ENCODE peak calls at places on chromosomes 11 and 22, in nine cellular contexts. S, M, H, X, U, F, T, V and C are unnamed samples.

GRCh38 chr11:12207384-12208150 is 97.2 kb downstream of the MICAL2 start:
- DNase-seq in T (no peak), F (no peak), U (no peak), V (no peak), X (peak; percentile 53), H (no peak), M (no peak), S (peak; percentile 24), C (no peak)

GRCh38 chr11:65185166-65185565 is 3.4 kb downstream of the CAPN1 start:
- DNase-seq in F (no peak), H (no peak), T (no peak), U (no peak), S (no peak), M (no peak), X (no peak), V (no peak), C (no peak)

GRCh38 chr22:36475341-36475740 is 6.1 kb downstream of the TXN2 start:
- DNase-seq in T (no peak), U (no peak), V (no peak), X (no peak), F (no peak), S (no peak), M (no peak), H (no peak), C (no peak)

GRCh38 chr11:12017243-12017678 is 8.8 kb upstream of the DKK3 start:
- DNase-seq in X (no peak), M (no peak), T (no peak), F (no peak), V (no peak), U (no peak), S (no peak), H (no peak), C (peak; percentile 85)

GRCh38 chr11:44763111-44763820 is 36.5 kb downstream of the TSPAN18 start:
- DNase-seq in V (no peak), S (no peak), T (no peak), M (no peak), U (no peak), X (no peak), F (no peak), H (no peak), C (no peak)

GRCh38 chr11:114052160-114052559 is 7.4 kb upstream of the ZBTB16 start:
- DNase-seq in H (no peak), U (no peak), S (no peak), X (no peak), V (no peak), F (no peak), M (no peak), T (no peak), C (no peak)

GRCh38 chr11:70270877-70271634 is 566 bp downstream of the PPFIA1 start:
- DNase-seq in H (peak; percentile 42), V (peak; percentile 47), M (peak; percentile 40), U (peak; percentile 28), S (no peak), X (peak; percentile 73), F (peak; percentile 50), T (no peak), C (peak; percentile 68)

GRCh38 chr22:42462016-42462415 is 29.8 kb upstream of the NFAM1 start:
- DNase-seq in T (no peak), V (no peak), H (no peak), F (no peak), S (no peak), U (no peak), X (no peak), M (no peak), C (no peak)

GRCh38 chr11:117973446-117973922 is 12.7 kb upstream of the IL10RA start:
- DNase-seq in M (no peak), T (no peak), X (no peak), S (no peak), H (no peak), V (no peak), U (no peak), F (no peak), C (no peak)

GRCh38 chr11:47514825-47515647 is 37.9 kb downstream of the CELF1 start:
- DNase-seq in U (no peak), V (no peak), H (no peak), S (peak; percentile 58), F (no peak), T (no peak), M (no peak), X (peak; percentile 54), C (no peak)

GRCh38 chr11:133955091-133955846 is 1.5 kb downstream of the IGSF9B start:
- DNase-seq in H (no peak), U (peak; percentile 79), S (no peak), F (peak; percentile 79), V (no peak), M (no peak), T (no peak), X (peak; percentile 67), C (peak; percentile 93)

GRCh38 chr11:35373284-35373933 is 45.9 kb downstream of the SLC1A2 start:
- DNase-seq in X (no peak), V (no peak), H (no peak), F (no peak), M (no peak), U (no peak), T (no peak), S (no peak), C (no peak)

GRCh38 chr11:110870816-110871522 is 158.7 kb upstream of the ARHGAP20 start:
- DNase-seq in X (no peak), F (no peak), U (no peak), M (no peak), S (no peak), H (no peak), T (no peak), V (no peak), C (no peak)

GRCh38 chr11:95515379-95515778 is 274.2 kb downstream of the FAM76B start:
- DNase-seq in H (no peak), X (no peak), T (no peak), S (no peak), U (no peak), M (no peak), V (no peak), F (no peak), C (no peak)

GRCh38 chr22:42300286-42301071 is 30.0 kb upstream of the TCF20 start:
- DNase-seq in S (peak; percentile 39), V (peak; percentile 21), H (peak; percentile 81), X (peak; percentile 39), M (peak; percentile 74), F (no peak), T (no peak), U (no peak), C (no peak)

GRCh38 chr11:122672892-122673291 is 17.4 kb downstream of the UBASH3B start:
- DNase-seq in U (no peak), M (no peak), F (no peak), T (no peak), V (no peak), H (no peak), S (no peak), X (no peak), C (peak; percentile 70)

GRCh38 chr11:6315811-6316425 is 4.4 kb downstream of the CAVIN3 start:
- DNase-seq in F (peak; percentile 66), X (peak; percentile 44), U (peak; percentile 54), S (no peak), V (no peak), T (no peak), M (peak; percentile 65), H (peak; percentile 39), C (peak; percentile 75)

GRCh38 chr11:133796043-133796795 is 49.1 kb downstream of the SPATA19 start:
- DNase-seq in T (no peak), M (no peak), H (no peak), X (no peak), F (no peak), U (no peak), V (no peak), S (no peak), C (no peak)

GRCh38 chr11:75262961-75263852 is 22.6 kb downstream of the TPBGL start:
- DNase-seq in S (no peak), T (no peak), V (no peak), X (peak; percentile 28), H (no peak), F (peak; percentile 20), M (no peak), U (no peak), C (no peak)

GRCh38 chr22:35380537-35381423 is at the start of gene HMOX1:
- DNase-seq in H (peak; percentile 78), U (peak; percentile 92), T (peak; percentile 62), X (peak; percentile 69), V (peak; percentile 47), M (peak; percentile 78), F (peak; percentile 94), S (peak; percentile 43), C (peak; percentile 84)

GRCh38 chr11:128687321-128687720 is 6.6 kb upstream of the FLI1 start:
- DNase-seq in M (no peak), F (peak; percentile 64), H (peak; percentile 28), V (no peak), U (no peak), T (no peak), S (no peak), X (peak; percentile 48), C (no peak)

GRCh38 chr22:46122511-46122971 is 27.8 kb upstream of the PPARA start:
- DNase-seq in V (peak; percentile 56), U (peak; percentile 75), S (no peak), M (peak; percentile 92), T (peak; percentile 25), F (peak; percentile 84), X (peak; percentile 79), H (peak; percentile 95), C (no peak)

GRCh38 chr11:132430352-132431091 is 1060.1 kb downstream of the NTM start:
- DNase-seq in M (no peak), U (no peak), F (no peak), V (no peak), T (no peak), X (no peak), S (no peak), H (no peak), C (no peak)

GRCh38 chr11:27619039-27619438 is 81.2 kb downstream of the BDNF start:
- DNase-seq in V (no peak), H (no peak), T (no peak), M (no peak), U (no peak), X (no peak), F (no peak), S (no peak), C (no peak)

GRCh38 chr11:108093128-108093904 is 28.1 kb upstream of the ACAT1 start:
- DNase-seq in S (no peak), F (no peak), T (no peak), U (no peak), V (no peak), M (no peak), H (no peak), X (no peak), C (no peak)

GRCh38 chr11:119709638-119710346 is 19.2 kb downstream of the NECTIN1 start:
- DNase-seq in V (no peak), S (peak; percentile 12), M (peak; percentile 48), F (no peak), X (no peak), U (no peak), H (no peak), T (no peak), C (no peak)